ENCODE peak calls at places on chromosomes 6 and 20, in nine cellular contexts. T is heart left ventricle; Y is transverse colon; J is fibroblast of lung; M is CD4-positive, alpha-beta memory T cell; I is lower lobe of right lung; S is sigmoid colon; Z is SJCRH30; N is WERI-Rb-1. H is an unnamed sample. For H3K36me3, the result is how much of the 10 kb centered on the place peaks cover.

GRCh38 chr6:82415820-82416219 is 52.2 kb downstream of the TPBG start:
- DNase-seq in T (no peak), Y (no peak), J (no peak), M (no peak), I (no peak), S (no peak), Z (no peak), N (no peak), H (no peak)

GRCh38 chr20:62025832-62026563 is 39.7 kb downstream of the TAF4 start:
- DNase-seq in T (peak), Y (no peak), J (peak), M (no peak), I (no peak), S (no peak), Z (no peak), N (peak), H (peak)

GRCh38 chr6:128327890-128328289 is 192.5 kb downstream of the PTPRK start:
- DNase-seq in T (no peak), Y (peak), J (peak), M (peak), I (no peak), S (no peak), Z (peak), N (peak), H (no peak)

GRCh38 chr6:12943549-12943948 is 227.0 kb downstream of the PHACTR1 start:
- DNase-seq in T (no peak), Y (no peak), J (no peak), M (no peak), I (no peak), S (no peak), Z (no peak), N (no peak), H (no peak)

GRCh38 chr6:16729183-16729696 is 32.0 kb downstream of the ATXN1 start:
- DNase-seq in T (no peak), Y (no peak), J (peak), M (no peak), I (no peak), S (no peak), Z (no peak), N (no peak), H (no peak)

GRCh38 chr20:10788055-10788454 is 114.3 kb upstream of the JAG1 start:
- DNase-seq in T (no peak), Y (no peak), J (no peak), M (no peak), I (no peak), S (no peak), Z (no peak), N (no peak), H (no peak)

GRCh38 chr6:56370591-56371198 is 123.3 kb upstream of the COL21A1 start:
- DNase-seq in T (peak), Y (peak), J (peak), M (no peak), I (no peak), S (peak), Z (peak), N (no peak), H (peak)

GRCh38 chr20:57408131-57408530 is 16.9 kb downstream of the RBM38 start:
- DNase-seq in T (no peak), Y (no peak), J (peak), M (no peak), I (no peak), S (no peak), Z (no peak), N (no peak), H (no peak)

GRCh38 chr20:51541189-51542032 is 1.1 kb downstream of the NFATC2 start:
- DNase-seq in T (peak), Y (peak), J (peak), M (peak), I (peak), S (peak), Z (no peak), N (no peak), H (no peak)

GRCh38 chr20:3685341-3685740 is 3.5 kb upstream of the ADAM33 start:
- DNase-seq in T (no peak), Y (no peak), J (peak), M (no peak), I (no peak), S (no peak), Z (no peak), N (no peak), H (no peak)

GRCh38 chr20:3687655-3688054 is 5.8 kb upstream of the ADAM33 start:
- DNase-seq in T (no peak), Y (no peak), J (peak), M (no peak), I (no peak), S (no peak), Z (no peak), N (no peak), H (no peak)

GRCh38 chr20:3689978-3690377 is 8.2 kb upstream of the ADAM33 start:
- DNase-seq in T (no peak), Y (no peak), J (no peak), M (no peak), I (no peak), S (no peak), Z (no peak), N (no peak), H (no peak)

GRCh38 chr20:3690413-3690812 is 8.6 kb upstream of the ADAM33 start:
- DNase-seq in T (no peak), Y (no peak), J (no peak), M (no peak), I (no peak), S (no peak), Z (no peak), N (no peak), H (no peak)

DNA sequence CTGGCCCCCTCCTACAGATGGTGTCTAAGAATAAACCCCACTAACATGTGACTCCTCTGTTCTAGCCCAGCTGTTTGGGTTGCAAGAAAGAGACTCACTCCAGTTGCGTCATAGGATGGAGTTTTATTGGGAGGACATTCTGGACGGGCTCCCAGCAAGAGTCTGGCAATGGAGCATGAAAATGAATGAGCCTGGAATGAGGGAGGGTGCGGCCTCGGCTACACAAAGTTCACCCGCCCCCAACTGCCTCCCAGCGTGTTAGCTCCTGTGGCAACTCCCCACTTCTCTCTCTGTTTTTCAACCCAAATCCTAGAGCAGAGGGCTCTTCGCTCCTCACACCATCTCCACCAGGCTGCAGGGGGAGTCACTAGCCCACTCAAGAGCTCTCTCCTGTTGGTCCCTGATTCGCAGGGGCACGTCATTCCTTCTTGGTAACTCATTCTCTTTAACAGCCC is 5.1 kb upstream of the ADAM33 start:
- DNase-seq in T (peak), Y (peak), J (peak), M (no peak), I (no peak), S (peak), Z (peak), N (no peak), H (peak)
- H3K4me3 ChIP-seq in T (no peak), Y (no peak), J (no peak), M (no peak), I (no peak), S (no peak), Z (no peak), N (no peak), H (no peak)

DNA sequence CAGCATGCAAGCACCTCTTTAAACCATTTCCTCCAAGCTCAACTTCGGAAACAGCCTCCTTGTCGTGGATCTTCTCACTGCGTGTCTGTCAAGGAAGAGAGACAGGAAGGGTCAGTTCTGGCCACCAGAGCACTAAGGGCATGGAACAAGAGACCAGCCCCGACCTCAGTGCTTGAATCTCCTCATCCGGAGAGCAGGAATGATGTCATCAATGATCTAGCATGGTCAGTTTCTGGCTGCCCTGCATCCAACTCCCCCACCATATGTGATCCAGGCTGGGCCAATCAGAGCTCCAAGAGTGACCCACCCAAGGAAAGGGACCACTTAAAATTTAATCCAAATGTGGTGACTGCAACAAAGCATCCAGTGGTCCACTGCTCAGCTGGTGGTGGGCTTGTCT is 23.3 kb upstream of the DSN1 start:
- DNase-seq in T (no peak), Y (no peak), J (no peak), M (no peak), I (no peak), S (no peak), Z (no peak), N (no peak), H (no peak)
- H3K36me3 ChIP-seq in T (under half), Y (under half), J (under half), M (under half), I (half or more), S (under half), Z (half or more), N (half or more), H (under half)

DNA sequence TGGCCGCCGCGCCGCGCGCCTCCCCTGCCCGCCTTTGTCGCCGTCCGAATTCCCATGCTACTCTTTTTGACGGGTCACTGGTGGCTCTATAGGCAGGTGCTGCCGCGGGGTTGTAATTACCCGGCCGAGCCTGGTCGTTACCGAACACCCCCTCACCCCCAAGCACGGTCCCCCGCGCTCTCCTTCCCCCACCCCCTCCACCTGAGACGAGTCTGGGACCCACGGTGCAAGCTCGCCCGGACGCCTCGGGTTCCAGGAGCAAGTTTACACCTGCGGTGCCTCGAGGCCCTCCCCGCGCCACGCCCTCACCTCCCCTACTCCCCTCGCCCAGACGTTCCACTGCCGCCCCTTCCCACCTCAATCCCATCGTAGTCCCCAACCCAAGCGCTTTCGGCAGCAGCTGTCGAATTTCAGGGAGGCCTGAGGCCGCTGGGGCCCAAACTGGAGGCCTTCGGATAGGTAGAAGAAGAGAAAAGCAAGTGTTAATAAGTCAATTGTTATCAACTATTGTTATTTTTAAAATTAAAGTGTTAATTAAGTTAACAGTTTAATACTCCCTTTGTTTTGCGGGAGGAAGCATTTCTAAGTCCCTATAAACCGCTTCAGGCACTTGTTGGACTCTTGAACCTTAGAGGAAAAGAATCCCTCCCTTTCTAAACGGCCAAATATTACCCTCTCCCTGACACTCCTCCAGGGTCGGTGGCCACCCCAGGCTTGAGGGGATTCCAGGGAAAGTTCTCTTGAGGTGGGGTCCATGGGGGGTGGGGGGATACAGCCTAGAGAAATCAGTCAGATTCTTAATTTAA is 4.2 kb downstream of the NR2E1 start:
- DNase-seq in T (no peak), Y (no peak), J (no peak), M (no peak), I (no peak), S (no peak), Z (no peak), N (no peak), H (no peak)
- H3K4me3 ChIP-seq in T (peak), Y (peak), J (no peak), M (no peak), I (peak), S (no peak), Z (no peak), N (no peak), H (no peak)

GRCh38 chr20:32130352-32130751 is 20.8 kb downstream of the TM9SF4 start:
- DNase-seq in T (no peak), Y (no peak), J (no peak), M (no peak), I (no peak), S (peak), Z (no peak), N (no peak), H (no peak)
- H3K36me3 ChIP-seq in T (under half), Y (under half), J (under half), M (under half), I (under half), S (under half), Z (under half), N (under half), H (under half)

GRCh38 chr6:99349620-99350141 is at the start of gene FAXC:
- DNase-seq in T (no peak), Y (peak), J (peak), M (no peak), I (peak), S (peak), Z (peak), N (peak), H (no peak)

GRCh38 chr6:99348220-99348822 is 1.2 kb downstream of the FAXC start:
- DNase-seq in T (no peak), Y (no peak), J (no peak), M (no peak), I (no peak), S (no peak), Z (no peak), N (no peak), H (no peak)

GRCh38 chr6:99346595-99346994 is 2.9 kb downstream of the FAXC start:
- DNase-seq in T (no peak), Y (no peak), J (no peak), M (no peak), I (no peak), S (no peak), Z (no peak), N (no peak), H (no peak)

GRCh38 chr6:99348823-99349619 is 453 bp downstream of the FAXC start:
- DNase-seq in T (no peak), Y (no peak), J (no peak), M (no peak), I (no peak), S (peak), Z (peak), N (peak), H (no peak)

GRCh38 chr6:99347804-99348203 is 1.7 kb downstream of the FAXC start:
- DNase-seq in T (no peak), Y (no peak), J (no peak), M (no peak), I (no peak), S (no peak), Z (no peak), N (no peak), H (no peak)
- H3K4me3 ChIP-seq in T (no peak), Y (peak), J (no peak), M (no peak), I (no peak), S (peak), Z (no peak), N (no peak), H (no peak)

H was measured in BJ.